ENCODE peak calls at places on chromosomes 16 and 17, in seven cellular contexts. M, F, Q, J, Z, T and G are unnamed samples. For H3K4me1 and H3K36me3, the result is how much of the 10 kb centered on the place peaks cover.

GRCh38 chr17:17888821-17889220 is 52.0 kb upstream of the SREBF1 start:
- DNase-seq in M (no peak), F (no peak), Q (no peak), J (peak), Z (no peak), T (no peak), G (no peak)

GRCh38 chr17:1533649-1534325 is 17.4 kb upstream of the INPP5K start:
- DNase-seq in M (no peak), F (no peak), Q (no peak), J (no peak), Z (no peak), T (no peak), G (no peak)

GRCh38 chr17:77300016-77300686 is 159.4 kb downstream of the SEC14L1 start:
- DNase-seq in M (peak), F (no peak), Q (no peak), J (no peak), Z (no peak), T (no peak), G (no peak)

GRCh38 chr16:35399133-35399532 is 1939.7 kb downstream of the TP53TG3F start:
- DNase-seq in M (no peak), F (no peak), Q (no peak), J (no peak), Z (no peak), T (no peak), G (no peak)

GRCh38 chr17:70109497-70109896 is 34.5 kb downstream of the KCNJ16 start:
- DNase-seq in M (no peak), F (no peak), Q (no peak), J (no peak), Z (no peak), T (peak), G (no peak)

GRCh38 chr17:33210240-33210639 is 82.9 kb downstream of the ASIC2 start:
- DNase-seq in M (no peak), F (no peak), Q (no peak), J (no peak), Z (no peak), T (no peak), G (no peak)

GRCh38 chr17:50778471-50778870 is 11.2 kb upstream of the ANKRD40CL start:
- DNase-seq in M (no peak), F (no peak), Q (no peak), J (peak), Z (no peak), T (no peak), G (no peak)

GRCh38 chr17:8532021-8532420 is 96.3 kb downstream of the NDEL1 start:
- DNase-seq in M (peak), F (no peak), Q (no peak), J (no peak), Z (no peak), T (no peak), G (no peak)

GRCh38 chr17:2171725-2172446 is 117.0 kb downstream of the HIC1 start:
- DNase-seq in M (peak), F (no peak), Q (peak), J (peak), Z (no peak), T (peak), G (no peak)

GRCh38 chr16:12096162-12096781 is 119.7 kb downstream of the SNX29 start:
- DNase-seq in M (no peak), F (no peak), Q (no peak), J (peak), Z (no peak), T (no peak), G (peak)

GRCh38 chr17:8125947-8126305 is 2.0 kb upstream of the HES7 start:
- DNase-seq in M (peak), F (no peak), Q (no peak), J (peak), Z (no peak), T (peak), G (no peak)

GRCh38 chr17:62679866-62680377 is 52.5 kb downstream of the MRC2 start:
- DNase-seq in M (no peak), F (no peak), Q (no peak), J (no peak), Z (no peak), T (no peak), G (peak)

GRCh38 chr17:2718150-2718938 is 6.8 kb upstream of the CLUH start:
- DNase-seq in M (no peak), F (no peak), Q (no peak), J (no peak), Z (no peak), T (no peak), G (no peak)

GRCh38 chr17:58052951-58053715 is 30.1 kb upstream of the DYNLL2 start:
- DNase-seq in M (no peak), F (no peak), Q (peak), J (no peak), Z (no peak), T (no peak), G (no peak)

GRCh38 chr17:42531455-42532354 is 4.3 kb upstream of the NAGLU start:
- DNase-seq in M (peak), F (no peak), Q (peak), J (peak), Z (peak), T (no peak), G (no peak)

GRCh38 chr17:73645050-73645871 is 1.0 kb upstream of the SDK2 start:
- DNase-seq in M (no peak), F (no peak), Q (no peak), J (peak), Z (no peak), T (no peak), G (no peak)
- H3K4me3 ChIP-seq in M (peak), F (peak), Q (no peak), J (no peak), Z (no peak), T (peak), G (peak)

DNA sequence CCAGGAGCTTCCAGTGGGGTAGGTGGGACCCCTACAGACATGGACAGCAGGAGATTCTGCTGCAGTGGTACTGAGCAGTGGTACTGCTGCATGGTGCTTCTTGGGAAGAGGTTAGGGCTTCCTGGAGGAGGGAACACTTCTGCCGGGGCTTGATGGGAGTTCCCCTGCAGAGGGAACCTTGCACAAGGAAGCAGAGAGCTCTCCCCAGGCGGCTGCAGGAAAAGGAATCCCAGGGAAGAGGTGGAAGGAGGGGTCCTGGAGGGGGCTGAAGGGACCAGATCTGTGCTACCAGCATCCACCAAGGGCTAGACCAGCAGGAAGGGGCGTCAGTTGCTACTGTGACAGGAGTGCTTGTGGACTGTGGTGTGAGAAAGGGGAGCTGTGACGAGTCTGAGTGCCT is 10.6 kb downstream of the RIPOR1 start:
- DNase-seq in M (no peak), F (no peak), Q (no peak), J (no peak), Z (no peak), T (no peak), G (no peak)
- H3K4me1 ChIP-seq in M (under half), F (under half), Q (under half), J (under half), Z (under half), T (under half), G (under half)

GRCh38 chr16:61435356-61435755 is 600.9 kb downstream of the CDH8 start:
- DNase-seq in M (no peak), F (no peak), Q (no peak), J (no peak), Z (no peak), T (no peak), G (no peak)
- H3K36me3 ChIP-seq in M (under half), F (under half), Q (under half), J (under half), Z (under half), T (under half), G (under half)

GRCh38 chr16:67396159-67396774 is 3.0 kb upstream of the TPPP3 start:
- DNase-seq in M (peak), F (no peak), Q (peak), J (peak), Z (no peak), T (peak), G (peak)

GRCh38 chr16:67394271-67395104 is 1.2 kb upstream of the TPPP3 start:
- DNase-seq in M (no peak), F (no peak), Q (peak), J (peak), Z (no peak), T (no peak), G (no peak)

GRCh38 chr16:67396775-67397450 is 3.6 kb upstream of the TPPP3 start:
- DNase-seq in M (no peak), F (no peak), Q (no peak), J (no peak), Z (no peak), T (no peak), G (peak)

GRCh38 chr16:67395105-67395457 is 1.8 kb upstream of the TPPP3 start:
- DNase-seq in M (no peak), F (no peak), Q (no peak), J (peak), Z (no peak), T (no peak), G (no peak)

DNA sequence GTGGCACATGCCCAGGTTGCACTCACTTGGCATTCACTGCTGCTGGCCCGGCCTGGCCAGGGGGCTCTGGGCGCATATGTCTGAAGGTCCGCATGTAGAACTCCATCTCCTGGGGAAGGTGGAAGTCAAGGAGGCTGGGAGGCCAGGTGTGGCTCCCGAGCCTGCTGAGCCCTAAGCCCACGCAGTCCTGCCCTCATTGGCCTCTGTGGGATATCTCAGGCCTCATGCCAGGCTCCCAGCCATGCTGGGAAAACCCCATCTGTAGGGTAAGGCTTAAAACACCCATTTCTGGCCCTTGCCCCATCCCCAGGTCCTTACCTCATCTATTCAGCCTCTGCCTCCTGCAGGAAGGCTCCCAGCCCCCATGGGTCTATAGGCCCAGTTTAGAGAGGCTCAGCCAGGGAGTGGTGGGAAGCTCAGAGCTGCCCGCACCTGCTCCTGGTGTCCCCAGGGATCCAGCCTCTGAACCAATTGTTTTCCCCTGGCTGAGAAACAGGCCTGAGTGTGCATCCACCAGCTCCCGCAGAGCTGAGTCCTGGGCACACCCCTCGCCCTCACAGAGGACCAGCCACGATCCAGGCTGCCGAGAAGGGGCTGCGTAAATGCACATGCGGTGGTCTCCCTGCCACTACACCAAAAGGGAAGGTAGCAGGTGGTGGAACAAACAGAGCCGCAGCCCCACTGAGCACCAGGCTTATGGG is 2.3 kb upstream of the TPPP3 start:
- DNase-seq in M (no peak), F (no peak), Q (no peak), J (peak), Z (no peak), T (no peak), G (no peak)
- H3K4me3 ChIP-seq in M (no peak), F (no peak), Q (no peak), J (no peak), Z (no peak), T (no peak), G (no peak)